ENCODE peak calls at places on chromosomes 5 and 9, in seven cellular contexts. H, T, K, C, N, U and A are unnamed samples.
A peak's percentile ranks its signal among the peaks of the same experiment; 100 is the strongest.

GRCh38 chr5:35990941-35991592 is at the start of gene UGT3A1:
- DNase-seq in N (no peak), T (no peak), U (no peak), C (no peak), H (no peak), K (no peak), A (no peak)

GRCh38 chr9:36503172-36504153 is 69.2 kb upstream of the MELK start:
- DNase-seq in H (no peak), N (no peak), K (no peak), C (no peak), U (no peak), T (no peak), A (no peak)

GRCh38 chr9:115540091-115540490 is 422.1 kb upstream of the TNC start:
- DNase-seq in C (no peak), T (no peak), H (no peak), N (peak; percentile 5), K (no peak), U (no peak), A (no peak)

GRCh38 chr5:114447084-114447773 is 85.4 kb downstream of the KCNN2 start:
- DNase-seq in H (no peak), N (peak; percentile 27), T (no peak), C (no peak), K (no peak), U (no peak), A (no peak)

GRCh38 chr5:179794575-179794974 is 789 bp downstream of the LTC4S start:
- DNase-seq in K (no peak), H (no peak), N (no peak), U (no peak), T (no peak), C (no peak), A (no peak)

GRCh38 chr5:92518318-92518913 is 1062.6 kb downstream of the NR2F1-AS1 start:
- DNase-seq in N (peak; percentile 58), K (no peak), C (no peak), T (no peak), U (no peak), H (no peak), A (no peak)

GRCh38 chr5:151075698-151076331 is 5.0 kb downstream of the TNIP1 start:
- DNase-seq in H (no peak), U (no peak), N (peak; percentile 93), T (no peak), K (no peak), C (no peak), A (no peak)

GRCh38 chr5:75037106-75037505 is 15.3 kb downstream of the GCNT4 start:
- DNase-seq in T (no peak), C (no peak), K (no peak), N (peak; percentile 95), H (no peak), U (no peak), A (no peak)

GRCh38 chr5:88674262-88675158 is 208.5 kb downstream of the MEF2C start:
- DNase-seq in H (no peak), T (peak; percentile 55), K (no peak), N (no peak), U (no peak), C (no peak), A (no peak)

GRCh38 chr9:129885670-129886106 is 50.4 kb downstream of the USP20 start:
- DNase-seq in C (peak; percentile 92), T (peak; percentile 96), N (peak; percentile 91), K (peak; percentile 81), U (peak; percentile 93), H (peak; percentile 91), A (peak; percentile 85)

GRCh38 chr9:129886226-129887174 is 51.2 kb downstream of the USP20 start:
- DNase-seq in U (no peak), H (no peak), K (peak; percentile 69), T (no peak), N (no peak), C (peak; percentile 49), A (peak; percentile 87)

GRCh38 chr9:129885018-129885669 is 49.9 kb downstream of the USP20 start:
- DNase-seq in H (no peak), N (peak; percentile 48), T (no peak), K (no peak), U (peak; percentile 42), C (peak; percentile 61), A (no peak)

GRCh38 chr9:129881547-129882324 is 46.5 kb downstream of the USP20 start:
- DNase-seq in C (no peak), T (no peak), N (no peak), U (no peak), K (no peak), H (no peak), A (no peak)

DNA sequence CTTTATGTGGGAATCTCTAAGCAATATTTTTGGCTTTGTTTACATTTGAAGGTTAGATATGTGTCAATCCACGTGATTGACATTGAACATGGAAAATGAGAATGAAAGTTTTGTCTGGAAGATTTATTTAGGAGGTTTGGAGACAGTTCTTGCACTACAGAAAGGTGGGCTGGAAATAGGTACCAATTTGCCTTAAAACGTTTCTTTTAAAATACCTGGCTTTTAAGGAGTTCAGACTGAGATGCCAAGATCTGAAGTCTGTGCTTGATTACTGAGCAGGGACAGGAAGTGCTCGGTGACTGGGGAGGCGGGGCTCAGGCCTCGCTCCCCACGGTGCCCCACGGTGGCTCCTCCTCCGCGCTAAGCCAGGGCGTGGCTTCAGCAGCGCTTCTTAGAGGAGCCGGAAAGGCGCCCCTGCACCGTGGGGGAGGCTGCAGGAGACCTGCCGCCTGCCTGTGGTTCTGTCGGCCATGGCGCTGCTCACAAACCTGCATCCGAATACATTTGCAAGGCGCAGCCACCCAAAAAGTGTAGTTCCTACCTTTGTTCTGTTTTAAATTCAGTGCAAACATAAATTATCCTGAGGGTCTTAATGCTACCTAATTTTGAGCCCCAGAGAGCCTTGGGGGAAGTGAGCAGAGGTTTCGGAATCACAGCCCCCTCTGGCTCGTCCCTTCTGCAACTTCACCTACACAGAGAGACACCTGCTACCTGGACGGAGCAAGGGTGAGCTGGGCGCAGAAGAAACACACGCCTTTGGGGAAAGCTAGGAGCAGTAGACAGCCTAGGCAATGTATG is 49.2 kb downstream of the USP20 start:
- DNase-seq in H (peak; percentile 85), T (peak; percentile 95), K (peak; percentile 92), U (peak; percentile 84), N (peak; percentile 87), C (peak; percentile 96), A (peak; percentile 94)
- H3K4me3 ChIP-seq in H (no peak overlapping the region), T (peak overlapping the region; percentile 49), K (peak overlapping the region; percentile 60), U (peak overlapping the region; percentile 1), N (peak overlapping the region; percentile 57), C (peak overlapping the region; percentile 45), A (peak overlapping the region; percentile 73)

GRCh38 chr5:67163863-67164595 is 32.6 kb downstream of the CD180 start:
- DNase-seq in U (no peak), K (no peak), H (no peak), T (no peak), C (no peak), N (no peak), A (no peak)

GRCh38 chr5:67166460-67166871 is 30.1 kb downstream of the CD180 start:
- DNase-seq in H (peak; percentile 50), U (no peak), T (peak; percentile 84), C (peak; percentile 82), K (peak; percentile 63), N (peak; percentile 24), A (peak; percentile 70)

GRCh38 chr5:67164856-67165523 is 31.6 kb downstream of the CD180 start:
- DNase-seq in U (no peak), K (no peak), H (no peak), C (no peak), N (no peak), T (no peak), A (no peak)

GRCh38 chr5:67165524-67166459 is 30.8 kb downstream of the CD180 start:
- DNase-seq in H (peak; percentile 88), T (peak; percentile 93), U (peak; percentile 74), N (peak; percentile 63), C (peak; percentile 86), K (peak; percentile 63), A (peak; percentile 74)

GRCh38 chr5:67166886-67167285 is 29.7 kb downstream of the CD180 start:
- DNase-seq in N (no peak), C (no peak), U (no peak), H (no peak), T (no peak), K (peak; percentile 8), A (no peak)
- H3K4me1 ChIP-seq in N (peaks cover 21% of the 10 kb centered on the region), C (peaks cover 11% of the 10 kb centered on the region), U (no peaks in the 10 kb centered on the region), H (peaks cover 11% of the 10 kb centered on the region), T (peaks cover 38% of the 10 kb centered on the region), K (peaks cover 53% of the 10 kb centered on the region), A (peaks cover 58% of the 10 kb centered on the region)

DNA sequence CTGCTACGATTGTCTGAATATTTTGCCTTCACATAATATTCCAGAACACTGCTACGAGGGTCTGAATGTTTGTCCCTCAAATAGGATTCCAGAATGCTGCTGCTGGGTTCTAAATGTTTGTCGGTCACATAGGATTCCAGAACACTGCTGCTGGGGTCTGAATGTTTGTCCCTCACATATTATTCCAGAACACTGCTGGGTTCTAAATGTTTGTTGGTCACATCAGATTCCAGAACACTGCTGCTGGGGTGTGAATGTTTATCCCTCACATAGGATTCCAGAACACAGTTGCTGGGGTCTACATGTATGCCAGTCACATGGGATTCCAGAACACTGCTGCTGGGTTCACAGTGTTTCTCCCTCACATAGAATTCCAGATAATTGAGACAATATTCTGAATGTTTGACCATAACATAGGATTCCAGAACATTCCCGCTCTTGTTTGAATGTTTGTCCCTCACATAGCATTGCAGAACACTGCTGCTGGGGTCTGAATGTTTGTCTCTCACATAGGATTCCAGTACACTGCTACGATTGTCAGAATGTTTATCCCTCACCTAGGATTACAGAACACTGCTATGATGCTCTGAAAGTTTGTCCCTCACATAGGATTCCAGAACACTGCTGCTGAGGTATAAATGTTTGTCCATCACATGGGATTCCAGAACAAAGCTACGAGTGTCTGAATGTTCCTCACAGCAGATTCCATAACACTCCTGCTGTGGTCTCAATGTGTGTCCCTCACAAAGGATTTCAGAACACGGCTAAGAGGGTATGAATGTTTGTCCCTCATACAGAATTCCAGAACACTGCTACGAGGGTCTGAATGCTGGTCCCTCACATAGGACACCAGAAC is 201.8 kb downstream of the FOXD4L6 start:
- DNase-seq in H (no peak), K (no peak), C (no peak), T (no peak), U (no peak), N (no peak), A (no peak)
- H3K9me3 ChIP-seq in H (peaks cover 73% of the 10 kb centered on the region), K (peaks cover 57% of the 10 kb centered on the region), C (peaks cover 84% of the 10 kb centered on the region), T (peaks cover 100% of the 10 kb centered on the region), U (peaks cover 71% of the 10 kb centered on the region), N (no peaks in the 10 kb centered on the region), A (peaks cover 44% of the 10 kb centered on the region)

GRCh38 chr5:76952795-76953536 is at the start of gene CRHBP:
- DNase-seq in C (no peak), T (no peak), K (no peak), U (no peak), N (no peak), H (no peak), A (no peak)

GRCh38 chr5:76956033-76956432 is 3.2 kb downstream of the CRHBP start:
- DNase-seq in K (no peak), T (no peak), H (no peak), U (no peak), C (no peak), N (no peak), A (no peak)

GRCh38 chr5:76958976-76959767 is 6.3 kb downstream of the CRHBP start:
- DNase-seq in U (no peak), K (no peak), T (no peak), H (no peak), C (no peak), N (peak; percentile 4), A (no peak)

GRCh38 chr5:76953551-76954382 is 922 bp downstream of the CRHBP start:
- DNase-seq in U (no peak), H (no peak), T (peak; percentile 59), C (no peak), K (no peak), N (no peak), A (no peak)

DNA sequence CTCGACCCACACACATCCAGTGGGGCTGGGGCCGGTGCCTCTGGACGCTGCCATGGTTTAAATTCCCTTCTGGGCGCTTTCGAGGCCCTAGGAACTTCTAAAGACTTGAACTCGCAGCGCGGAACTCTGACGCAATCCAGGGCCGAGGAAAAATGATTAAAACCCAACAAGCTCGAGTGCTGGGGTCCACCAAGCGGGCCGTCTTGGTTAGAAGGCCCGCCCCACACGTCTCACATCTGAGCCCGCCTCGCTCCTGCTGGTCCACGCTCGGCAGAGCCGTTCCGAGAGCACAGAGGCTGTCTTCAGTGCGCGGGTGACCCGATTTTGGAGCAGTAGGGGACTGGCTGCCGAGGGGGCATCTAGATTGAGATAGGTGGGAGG is 1.5 kb downstream of the CRHBP start:
- DNase-seq in H (no peak), K (no peak), T (no peak), C (no peak), U (no peak), N (no peak), A (no peak)
- H3K4me3 ChIP-seq in H (peak overlapping the region; percentile 57), K (no peak overlapping the region), T (peak overlapping the region; percentile 52), C (peak overlapping the region; percentile 41), U (no peak overlapping the region), N (no peak overlapping the region), A (no peak overlapping the region)